ENCODE peak calls at places on chromosome 5, in eight cellular contexts. One of them, this sample, is unnamed.

GRCh38 chr5:146788918-146789317 is 89.6 kb downstream of the PPP2R2B start:
- DNase-seq in Calu3: no peak
- DNase-seq in adrenal gland: no peak
- DNase-seq in activated CD8-positive, alpha-beta memory T cell treated with anti-CD3 and anti-CD28 coated beads for 24 hours: no peak
- DNase-seq in NCI-H1105 treated with DMSO at 0.1 percent for 48 hours: no peak
- DNase-seq in activated CD4-positive, alpha-beta T cell treated with anti-CD3 and anti-CD28 coated beads for 36 hours: no peak
- DNase-seq in T1000: no peak
- DNase-seq in activated T-cell treated with anti-CD3 and anti-CD28 coated beads, Interleukin-2, amount 50 U/mL, for 72 hours: no peak
- DNase-seq in this sample: no peak

GRCh38 chr5:143886621-143887301 is 74.8 kb downstream of the HMHB1 start:
- DNase-seq in activated T-cell treated with anti-CD3 and anti-CD28 coated beads, Interleukin-2, amount 50 U/mL, for 72 hours: no peak
- DNase-seq in NCI-H1105 treated with DMSO at 0.1 percent for 48 hours: no peak
- DNase-seq in activated CD4-positive, alpha-beta T cell treated with anti-CD3 and anti-CD28 coated beads for 36 hours: no peak
- DNase-seq in adrenal gland: no peak
- DNase-seq in activated CD8-positive, alpha-beta memory T cell treated with anti-CD3 and anti-CD28 coated beads for 24 hours: no peak
- DNase-seq in T1000: no peak
- DNase-seq in Calu3: no peak
- DNase-seq in this sample: no peak

GRCh38 chr5:84425365-84425764 is 40.7 kb upstream of the EDIL3 start:
- DNase-seq in activated CD8-positive, alpha-beta memory T cell treated with anti-CD3 and anti-CD28 coated beads for 24 hours: no peak
- DNase-seq in Calu3: no peak
- DNase-seq in activated CD4-positive, alpha-beta T cell treated with anti-CD3 and anti-CD28 coated beads for 36 hours: no peak
- DNase-seq in NCI-H1105 treated with DMSO at 0.1 percent for 48 hours: no peak
- DNase-seq in T1000: no peak
- DNase-seq in adrenal gland: no peak
- DNase-seq in activated T-cell treated with anti-CD3 and anti-CD28 coated beads, Interleukin-2, amount 50 U/mL, for 72 hours: no peak
- DNase-seq in this sample: no peak

GRCh38 chr5:180910735-180911134 is 11.8 kb downstream of the BTNL8 start:
- DNase-seq in T1000: no peak
- DNase-seq in activated CD8-positive, alpha-beta memory T cell treated with anti-CD3 and anti-CD28 coated beads for 24 hours: no peak
- DNase-seq in NCI-H1105 treated with DMSO at 0.1 percent for 48 hours: no peak
- DNase-seq in activated CD4-positive, alpha-beta T cell treated with anti-CD3 and anti-CD28 coated beads for 36 hours: no peak
- DNase-seq in Calu3: no peak
- DNase-seq in adrenal gland: no peak
- DNase-seq in activated T-cell treated with anti-CD3 and anti-CD28 coated beads, Interleukin-2, amount 50 U/mL, for 72 hours: no peak
- DNase-seq in this sample: no peak

GRCh38 chr5:159206368-159206767 is 3.0 kb downstream of the RNF145 start:
- DNase-seq in activated CD8-positive, alpha-beta memory T cell treated with anti-CD3 and anti-CD28 coated beads for 24 hours: no peak
- DNase-seq in Calu3: no peak
- DNase-seq in NCI-H1105 treated with DMSO at 0.1 percent for 48 hours: no peak
- DNase-seq in adrenal gland: no peak
- DNase-seq in activated CD4-positive, alpha-beta T cell treated with anti-CD3 and anti-CD28 coated beads for 36 hours: no peak
- DNase-seq in activated T-cell treated with anti-CD3 and anti-CD28 coated beads, Interleukin-2, amount 50 U/mL, for 72 hours: no peak
- DNase-seq in T1000: no peak
- DNase-seq in this sample: no peak

GRCh38 chr5:172690258-172691075 is 49.4 kb downstream of the NEURL1B start:
- DNase-seq in activated CD4-positive, alpha-beta T cell treated with anti-CD3 and anti-CD28 coated beads for 36 hours: peak
- DNase-seq in Calu3: no peak
- DNase-seq in NCI-H1105 treated with DMSO at 0.1 percent for 48 hours: no peak
- DNase-seq in adrenal gland: no peak
- DNase-seq in activated T-cell treated with anti-CD3 and anti-CD28 coated beads, Interleukin-2, amount 50 U/mL, for 72 hours: peak
- DNase-seq in activated CD8-positive, alpha-beta memory T cell treated with anti-CD3 and anti-CD28 coated beads for 24 hours: no peak
- DNase-seq in T1000: no peak
- DNase-seq in this sample: no peak

GRCh38 chr5:95332179-95332578 is 47.3 kb upstream of the MCTP1 start:
- DNase-seq in T1000: no peak
- DNase-seq in Calu3: no peak
- DNase-seq in NCI-H1105 treated with DMSO at 0.1 percent for 48 hours: no peak
- DNase-seq in activated T-cell treated with anti-CD3 and anti-CD28 coated beads, Interleukin-2, amount 50 U/mL, for 72 hours: no peak
- DNase-seq in activated CD8-positive, alpha-beta memory T cell treated with anti-CD3 and anti-CD28 coated beads for 24 hours: no peak
- DNase-seq in adrenal gland: no peak
- DNase-seq in activated CD4-positive, alpha-beta T cell treated with anti-CD3 and anti-CD28 coated beads for 36 hours: no peak
- DNase-seq in this sample: no peak

GRCh38 chr5:107668933-107669542 is 1.7 kb downstream of the EFNA5 start:
- DNase-seq in activated CD4-positive, alpha-beta T cell treated with anti-CD3 and anti-CD28 coated beads for 36 hours: no peak
- DNase-seq in activated CD8-positive, alpha-beta memory T cell treated with anti-CD3 and anti-CD28 coated beads for 24 hours: no peak
- DNase-seq in NCI-H1105 treated with DMSO at 0.1 percent for 48 hours: no peak
- DNase-seq in adrenal gland: no peak
- DNase-seq in activated T-cell treated with anti-CD3 and anti-CD28 coated beads, Interleukin-2, amount 50 U/mL, for 72 hours: no peak
- DNase-seq in Calu3: no peak
- DNase-seq in T1000: no peak
- DNase-seq in this sample: no peak

GRCh38 chr5:160921714-160922285 is 69.8 kb upstream of the ATP10B start:
- DNase-seq in activated CD8-positive, alpha-beta memory T cell treated with anti-CD3 and anti-CD28 coated beads for 24 hours: no peak
- DNase-seq in activated T-cell treated with anti-CD3 and anti-CD28 coated beads, Interleukin-2, amount 50 U/mL, for 72 hours: no peak
- DNase-seq in activated CD4-positive, alpha-beta T cell treated with anti-CD3 and anti-CD28 coated beads for 36 hours: no peak
- DNase-seq in Calu3: no peak
- DNase-seq in T1000: no peak
- DNase-seq in NCI-H1105 treated with DMSO at 0.1 percent for 48 hours: no peak
- DNase-seq in adrenal gland: no peak
- DNase-seq in this sample: no peak

GRCh38 chr5:373710-374602 is 52.4 kb downstream of the AHRR start:
- DNase-seq in activated T-cell treated with anti-CD3 and anti-CD28 coated beads, Interleukin-2, amount 50 U/mL, for 72 hours: peak
- DNase-seq in activated CD8-positive, alpha-beta memory T cell treated with anti-CD3 and anti-CD28 coated beads for 24 hours: peak
- DNase-seq in NCI-H1105 treated with DMSO at 0.1 percent for 48 hours: peak
- DNase-seq in Calu3: peak
- DNase-seq in T1000: no peak
- DNase-seq in adrenal gland: peak
- DNase-seq in activated CD4-positive, alpha-beta T cell treated with anti-CD3 and anti-CD28 coated beads for 36 hours: peak
- DNase-seq in this sample: no peak

GRCh38 chr5:158172005-158172404 is 313.1 kb upstream of the CLINT1 start:
- DNase-seq in activated T-cell treated with anti-CD3 and anti-CD28 coated beads, Interleukin-2, amount 50 U/mL, for 72 hours: no peak
- DNase-seq in NCI-H1105 treated with DMSO at 0.1 percent for 48 hours: no peak
- DNase-seq in activated CD8-positive, alpha-beta memory T cell treated with anti-CD3 and anti-CD28 coated beads for 24 hours: no peak
- DNase-seq in T1000: no peak
- DNase-seq in adrenal gland: no peak
- DNase-seq in Calu3: no peak
- DNase-seq in activated CD4-positive, alpha-beta T cell treated with anti-CD3 and anti-CD28 coated beads for 36 hours: no peak
- DNase-seq in this sample: no peak

GRCh38 chr5:41764650-41765049 is 105.6 kb downstream of the OXCT1 start:
- DNase-seq in activated T-cell treated with anti-CD3 and anti-CD28 coated beads, Interleukin-2, amount 50 U/mL, for 72 hours: no peak
- DNase-seq in NCI-H1105 treated with DMSO at 0.1 percent for 48 hours: no peak
- DNase-seq in activated CD4-positive, alpha-beta T cell treated with anti-CD3 and anti-CD28 coated beads for 36 hours: no peak
- DNase-seq in activated CD8-positive, alpha-beta memory T cell treated with anti-CD3 and anti-CD28 coated beads for 24 hours: no peak
- DNase-seq in T1000: no peak
- DNase-seq in Calu3: no peak
- DNase-seq in adrenal gland: no peak
- DNase-seq in this sample: no peak

GRCh38 chr5:101943784-101944183 is 352.3 kb downstream of the SLCO4C1 start:
- DNase-seq in T1000: no peak
- DNase-seq in activated T-cell treated with anti-CD3 and anti-CD28 coated beads, Interleukin-2, amount 50 U/mL, for 72 hours: no peak
- DNase-seq in activated CD4-positive, alpha-beta T cell treated with anti-CD3 and anti-CD28 coated beads for 36 hours: no peak
- DNase-seq in activated CD8-positive, alpha-beta memory T cell treated with anti-CD3 and anti-CD28 coated beads for 24 hours: no peak
- DNase-seq in Calu3: no peak
- DNase-seq in adrenal gland: no peak
- DNase-seq in NCI-H1105 treated with DMSO at 0.1 percent for 48 hours: no peak
- DNase-seq in this sample: no peak

GRCh38 chr5:115634343-115635132 is 8.7 kb upstream of the TMED7 start:
- DNase-seq in NCI-H1105 treated with DMSO at 0.1 percent for 48 hours: peak
- DNase-seq in T1000: peak
- DNase-seq in activated CD4-positive, alpha-beta T cell treated with anti-CD3 and anti-CD28 coated beads for 36 hours: peak
- DNase-seq in activated T-cell treated with anti-CD3 and anti-CD28 coated beads, Interleukin-2, amount 50 U/mL, for 72 hours: peak
- DNase-seq in activated CD8-positive, alpha-beta memory T cell treated with anti-CD3 and anti-CD28 coated beads for 24 hours: peak
- DNase-seq in adrenal gland: peak
- DNase-seq in Calu3: peak
- DNase-seq in this sample: peak

GRCh38 chr5:135309391-135310327 is 89.4 kb downstream of the MACROH2A1 start:
- DNase-seq in Calu3: no peak
- DNase-seq in activated CD4-positive, alpha-beta T cell treated with anti-CD3 and anti-CD28 coated beads for 36 hours: peak
- DNase-seq in adrenal gland: no peak
- DNase-seq in T1000: no peak
- DNase-seq in NCI-H1105 treated with DMSO at 0.1 percent for 48 hours: no peak
- DNase-seq in activated CD8-positive, alpha-beta memory T cell treated with anti-CD3 and anti-CD28 coated beads for 24 hours: peak
- DNase-seq in activated T-cell treated with anti-CD3 and anti-CD28 coated beads, Interleukin-2, amount 50 U/mL, for 72 hours: no peak
- DNase-seq in this sample: no peak

GRCh38 chr5:178288373-178289368 is 56.1 kb upstream of the PHYKPL start:
- DNase-seq in activated T-cell treated with anti-CD3 and anti-CD28 coated beads, Interleukin-2, amount 50 U/mL, for 72 hours: no peak
- DNase-seq in NCI-H1105 treated with DMSO at 0.1 percent for 48 hours: peak
- DNase-seq in adrenal gland: no peak
- DNase-seq in activated CD4-positive, alpha-beta T cell treated with anti-CD3 and anti-CD28 coated beads for 36 hours: no peak
- DNase-seq in activated CD8-positive, alpha-beta memory T cell treated with anti-CD3 and anti-CD28 coated beads for 24 hours: no peak
- DNase-seq in T1000: no peak
- DNase-seq in Calu3: no peak
- DNase-seq in this sample: no peak

GRCh38 chr5:138459311-138459710 is 6.0 kb upstream of the EGR1 start:
- DNase-seq in activated T-cell treated with anti-CD3 and anti-CD28 coated beads, Interleukin-2, amount 50 U/mL, for 72 hours: peak
- DNase-seq in activated CD8-positive, alpha-beta memory T cell treated with anti-CD3 and anti-CD28 coated beads for 24 hours: peak
- DNase-seq in T1000: no peak
- DNase-seq in Calu3: no peak
- DNase-seq in activated CD4-positive, alpha-beta T cell treated with anti-CD3 and anti-CD28 coated beads for 36 hours: peak
- DNase-seq in NCI-H1105 treated with DMSO at 0.1 percent for 48 hours: no peak
- DNase-seq in adrenal gland: peak
- DNase-seq in this sample: peak

GRCh38 chr5:141359790-141360426 is at the start of gene PCDHGB2:
- DNase-seq in activated T-cell treated with anti-CD3 and anti-CD28 coated beads, Interleukin-2, amount 50 U/mL, for 72 hours: no peak
- DNase-seq in activated CD4-positive, alpha-beta T cell treated with anti-CD3 and anti-CD28 coated beads for 36 hours: no peak
- DNase-seq in adrenal gland: no peak
- DNase-seq in T1000: no peak
- DNase-seq in activated CD8-positive, alpha-beta memory T cell treated with anti-CD3 and anti-CD28 coated beads for 24 hours: no peak
- DNase-seq in NCI-H1105 treated with DMSO at 0.1 percent for 48 hours: no peak
- DNase-seq in Calu3: no peak
- DNase-seq in this sample: peak

GRCh38 chr5:37989884-37990283 is 150.0 kb upstream of the GDNF start:
- DNase-seq in T1000: no peak
- DNase-seq in adrenal gland: no peak
- DNase-seq in activated CD8-positive, alpha-beta memory T cell treated with anti-CD3 and anti-CD28 coated beads for 24 hours: no peak
- DNase-seq in NCI-H1105 treated with DMSO at 0.1 percent for 48 hours: no peak
- DNase-seq in activated T-cell treated with anti-CD3 and anti-CD28 coated beads, Interleukin-2, amount 50 U/mL, for 72 hours: no peak
- DNase-seq in activated CD4-positive, alpha-beta T cell treated with anti-CD3 and anti-CD28 coated beads for 36 hours: no peak
- DNase-seq in Calu3: no peak
- DNase-seq in this sample: no peak

GRCh38 chr5:103057208-103058130 is 62.5 kb downstream of the GIN1 start:
- DNase-seq in activated T-cell treated with anti-CD3 and anti-CD28 coated beads, Interleukin-2, amount 50 U/mL, for 72 hours: no peak
- DNase-seq in NCI-H1105 treated with DMSO at 0.1 percent for 48 hours: no peak
- DNase-seq in activated CD8-positive, alpha-beta memory T cell treated with anti-CD3 and anti-CD28 coated beads for 24 hours: no peak
- DNase-seq in activated CD4-positive, alpha-beta T cell treated with anti-CD3 and anti-CD28 coated beads for 36 hours: no peak
- DNase-seq in Calu3: no peak
- DNase-seq in T1000: no peak
- DNase-seq in adrenal gland: no peak
- DNase-seq in this sample: no peak

GRCh38 chr5:1420211-1421195 is 24.7 kb downstream of the SLC6A3 start:
- DNase-seq in adrenal gland: no peak
- DNase-seq in T1000: no peak
- DNase-seq in activated CD8-positive, alpha-beta memory T cell treated with anti-CD3 and anti-CD28 coated beads for 24 hours: no peak
- DNase-seq in activated T-cell treated with anti-CD3 and anti-CD28 coated beads, Interleukin-2, amount 50 U/mL, for 72 hours: no peak
- DNase-seq in NCI-H1105 treated with DMSO at 0.1 percent for 48 hours: no peak
- DNase-seq in activated CD4-positive, alpha-beta T cell treated with anti-CD3 and anti-CD28 coated beads for 36 hours: no peak
- DNase-seq in Calu3: no peak
- DNase-seq in this sample: no peak

GRCh38 chr5:153523831-153524230 is 33.4 kb downstream of the GRIA1 start:
- DNase-seq in adrenal gland: peak
- DNase-seq in Calu3: no peak
- DNase-seq in activated T-cell treated with anti-CD3 and anti-CD28 coated beads, Interleukin-2, amount 50 U/mL, for 72 hours: no peak
- DNase-seq in NCI-H1105 treated with DMSO at 0.1 percent for 48 hours: no peak
- DNase-seq in T1000: peak
- DNase-seq in activated CD8-positive, alpha-beta memory T cell treated with anti-CD3 and anti-CD28 coated beads for 24 hours: no peak
- DNase-seq in activated CD4-positive, alpha-beta T cell treated with anti-CD3 and anti-CD28 coated beads for 36 hours: no peak
- DNase-seq in this sample: no peak

GRCh38 chr5:15131909-15132308 is 260.3 kb upstream of the ANKH start:
- DNase-seq in adrenal gland: no peak
- DNase-seq in Calu3: no peak
- DNase-seq in activated CD8-positive, alpha-beta memory T cell treated with anti-CD3 and anti-CD28 coated beads for 24 hours: no peak
- DNase-seq in activated CD4-positive, alpha-beta T cell treated with anti-CD3 and anti-CD28 coated beads for 36 hours: no peak
- DNase-seq in activated T-cell treated with anti-CD3 and anti-CD28 coated beads, Interleukin-2, amount 50 U/mL, for 72 hours: no peak
- DNase-seq in NCI-H1105 treated with DMSO at 0.1 percent for 48 hours: no peak
- DNase-seq in T1000: no peak
- DNase-seq in this sample: no peak

This sample was measured in MM.1S.